ENCODE peak calls at places on chromosomes 4 and X, in ten cellular contexts. C, U, E, O, A, P, B, D, H and R are unnamed samples.

GRCh38 chr4:675980-676870 is 1.9 kb downstream of the MYL5 start:
- DNase-seq in C (no peak), U (peak), E (peak), O (no peak), A (peak), P (peak), B (no peak), D (no peak), H (no peak), R (no peak)

GRCh38 chrX:39492495-39493162 is 605.1 kb downstream of the BCOR start:
- DNase-seq in C (no peak), U (no peak), E (no peak), O (no peak), A (no peak), P (no peak), B (no peak), D (no peak), H (no peak), R (no peak)

GRCh38 chr4:3010577-3010976 is 47.2 kb downstream of the GRK4 start:
- DNase-seq in C (no peak), U (no peak), E (no peak), O (no peak), A (no peak), P (no peak), B (no peak), D (no peak), H (no peak), R (no peak)

GRCh38 chr4:100591156-100591876 is 73.5 kb upstream of the EMCN start:
- DNase-seq in C (no peak), U (no peak), E (no peak), O (no peak), A (no peak), P (peak), B (peak), D (no peak), H (no peak), R (no peak)

GRCh38 chr4:96654045-96654444 is 814.2 kb downstream of the PDHA2 start:
- DNase-seq in C (no peak), U (peak), E (no peak), O (no peak), A (no peak), P (no peak), B (no peak), D (no peak), H (no peak), R (no peak)

GRCh38 chr4:163148466-163149336 is 18.0 kb downstream of the NAF1 start:
- DNase-seq in C (no peak), U (no peak), E (no peak), O (no peak), A (no peak), P (no peak), B (no peak), D (no peak), H (no peak), R (no peak)

GRCh38 chr4:92501456-92501855 is 197.7 kb downstream of the GRID2 start:
- DNase-seq in C (no peak), U (no peak), E (no peak), O (no peak), A (no peak), P (no peak), B (no peak), D (no peak), H (no peak), R (no peak)

GRCh38 chrX:109974906-109975655 is 27.8 kb upstream of the TMEM164 start:
- DNase-seq in C (no peak), U (no peak), E (no peak), O (no peak), A (no peak), P (no peak), B (peak), D (no peak), H (no peak), R (no peak)

GRCh38 chr4:51853027-51853682 is 10.2 kb downstream of the DCUN1D4 start:
- DNase-seq in C (no peak), U (no peak), E (peak), O (no peak), A (no peak), P (no peak), B (peak), D (no peak), H (no peak), R (no peak)

GRCh38 chrX:19772306-19772705 is 115.1 kb downstream of the SH3KBP1 start:
- DNase-seq in C (no peak), U (no peak), E (no peak), O (no peak), A (no peak), P (no peak), B (no peak), D (no peak), H (peak), R (no peak)

GRCh38 chr4:126715681-126716080 is 917.1 kb upstream of the INTU start:
- DNase-seq in C (no peak), U (no peak), E (no peak), O (no peak), A (no peak), P (no peak), B (no peak), D (no peak), H (no peak), R (no peak)

GRCh38 chr4:133062851-133063250 is 86.2 kb upstream of the PCDH10 start:
- DNase-seq in C (no peak), U (no peak), E (no peak), O (no peak), A (no peak), P (no peak), B (no peak), D (no peak), H (no peak), R (no peak)

GRCh38 chr4:10582059-10582686 is 102.4 kb downstream of the CLNK start:
- DNase-seq in C (peak), U (no peak), E (peak), O (peak), A (peak), P (no peak), B (peak), D (no peak), H (peak), R (peak)

GRCh38 chrX:22357621-22358020 is 84.9 kb downstream of the CBLL2 start:
- DNase-seq in C (no peak), U (no peak), E (no peak), O (no peak), A (no peak), P (no peak), B (no peak), D (no peak), H (no peak), R (no peak)

GRCh38 chrX:65987856-65988255 is 52.0 kb downstream of the VSIG4 start:
- DNase-seq in C (no peak), U (no peak), E (no peak), O (no peak), A (no peak), P (no peak), B (no peak), D (no peak), H (no peak), R (no peak)

DNA sequence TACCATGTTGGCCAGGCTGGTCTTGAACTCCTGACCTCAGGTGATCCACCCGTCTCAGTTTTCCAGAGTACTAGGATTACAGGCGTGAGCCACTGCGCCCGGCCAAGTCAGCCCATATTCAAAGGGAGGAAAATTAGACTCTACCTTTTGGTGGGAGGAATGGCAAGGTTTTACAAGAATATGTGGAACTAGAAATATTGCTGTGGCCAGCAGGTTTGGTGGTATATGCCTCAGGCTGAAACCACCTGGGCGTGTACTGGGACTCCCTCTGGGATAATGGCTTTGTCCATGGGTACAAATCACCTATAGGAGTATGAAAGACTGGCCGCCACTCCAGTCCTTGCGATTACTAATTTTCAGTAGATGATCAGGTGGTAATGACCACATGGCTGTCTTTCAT is 32.4 kb downstream of the SAT1 start:
- DNase-seq in C (no peak), U (no peak), E (no peak), O (no peak), A (no peak), P (no peak), B (no peak), D (no peak), H (no peak), R (no peak)
- H3K27ac ChIP-seq in C (no peak), U (no peak), E (no peak), O (no peak), A (no peak), P (no peak), B (no peak), D (no peak), H (no peak), R (no peak)

GRCh38 chrX:154372612-154373022 is 1.8 kb downstream of the FLNA start:
- DNase-seq in C (no peak), U (peak), E (no peak), O (no peak), A (no peak), P (no peak), B (no peak), D (no peak), H (peak), R (no peak)
- H3K27ac ChIP-seq in C (peak), U (no peak), E (peak), O (no peak), A (no peak), P (peak), B (peak), D (no peak), H (no peak), R (no peak)

GRCh38 chr4:120261117-120261516 is 194.5 kb upstream of the MAD2L1 start:
- DNase-seq in C (no peak), U (no peak), E (no peak), O (no peak), A (no peak), P (no peak), B (no peak), D (no peak), H (no peak), R (no peak)
- H3K27ac ChIP-seq in C (no peak), U (no peak), E (no peak), O (no peak), A (no peak), P (no peak), B (no peak), D (no peak), H (no peak), R (no peak)

GRCh38 chr4:169133932-169134331 is 123.9 kb upstream of the CBR4 start:
- DNase-seq in C (no peak), U (no peak), E (no peak), O (no peak), A (no peak), P (no peak), B (no peak), D (no peak), H (no peak), R (no peak)
- H3K27ac ChIP-seq in C (no peak), U (peak), E (no peak), O (no peak), A (no peak), P (peak), B (no peak), D (no peak), H (no peak), R (no peak)

DNA sequence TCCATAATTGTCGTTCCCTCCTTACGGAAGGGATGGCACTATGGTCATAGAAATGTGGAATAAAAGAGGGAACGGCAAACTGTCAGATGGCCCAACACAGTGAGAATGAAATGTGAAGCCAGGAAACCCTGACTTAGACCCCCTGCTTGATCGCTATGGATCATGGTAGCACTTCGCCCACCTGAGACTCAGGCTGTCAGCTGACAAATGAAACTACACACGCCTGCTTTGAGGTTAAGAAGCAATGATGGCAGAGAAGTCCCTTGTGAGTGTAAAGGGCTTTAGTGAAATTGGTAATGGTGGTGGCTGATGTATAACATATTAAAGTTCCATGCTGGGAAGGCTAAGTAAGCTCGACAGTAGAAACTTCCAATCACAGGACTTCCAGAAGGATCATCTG is 107.8 kb downstream of the AFAP1 start:
- DNase-seq in C (no peak), U (no peak), E (no peak), O (no peak), A (no peak), P (no peak), B (no peak), D (no peak), H (no peak), R (no peak)
- H3K27ac ChIP-seq in C (peak), U (no peak), E (peak), O (no peak), A (no peak), P (peak), B (peak), D (peak), H (no peak), R (no peak)

DNA sequence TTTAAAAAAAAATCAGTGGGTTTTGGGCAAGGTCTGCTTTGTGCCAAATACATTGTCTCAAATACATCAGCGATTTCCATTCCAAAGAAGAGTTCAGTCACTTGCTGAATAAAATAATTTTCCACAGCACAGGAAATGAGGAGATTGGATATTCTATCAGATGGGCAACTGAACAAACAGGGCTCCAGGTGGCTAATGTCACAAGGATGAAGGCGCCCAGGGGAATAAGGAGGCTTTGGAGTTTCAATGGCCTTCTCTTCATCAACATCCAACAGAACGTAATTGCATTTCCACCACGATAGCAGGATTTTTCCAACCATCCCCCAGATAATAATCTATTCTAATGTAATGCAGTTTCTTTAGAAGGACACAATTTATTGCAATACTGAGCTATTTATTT is 104.6 kb upstream of the KLHL13 start:
- DNase-seq in C (no peak), U (no peak), E (no peak), O (no peak), A (no peak), P (no peak), B (no peak), D (no peak), H (no peak), R (no peak)
- H3K27ac ChIP-seq in C (no peak), U (no peak), E (no peak), O (no peak), A (no peak), P (no peak), B (no peak), D (no peak), H (no peak), R (no peak)